ENCODE peak calls at places on chromosome 9, in eight cellular contexts. G is H1, E is HepG2, B is SK-N-SH, W is IMR-90, Y is K562, A is HCT116, U is GM12878. F is an unnamed sample.

GRCh38 chr9:73437758-73438157 is 286.1 kb downstream of the ANXA1 start:
- DNase-seq in G (no peak), E (peak; percentile 10), B (no peak), W (no peak), Y (no peak), A (peak; percentile 3), U (no peak), F (no peak)

GRCh38 chr9:90433398-90433890 is 209.2 kb downstream of the DIRAS2 start:
- DNase-seq in G (peak; percentile 88), E (no peak), B (no peak), W (no peak), Y (peak; percentile 13), A (no peak), U (no peak), F (peak; percentile 68)

GRCh38 chr9:116247791-116248343 is 94.3 kb downstream of the PAPPA start:
- DNase-seq in G (no peak), E (peak; percentile 2), B (no peak), W (no peak), Y (no peak), A (no peak), U (no peak), F (peak; percentile 40)

GRCh38 chr9:130287736-130288135 is 22.2 kb downstream of the HMCN2 start:
- DNase-seq in G (no peak), E (no peak), B (no peak), W (no peak), Y (no peak), A (no peak), U (no peak), F (no peak)

GRCh38 chr9:15711531-15712295 is 158.9 kb downstream of the CCDC171 start:
- DNase-seq in G (no peak), E (no peak), B (no peak), W (peak; percentile 25), Y (no peak), A (no peak), U (no peak), F (no peak)

GRCh38 chr9:133960568-133961129 is 31.5 kb downstream of the VAV2 start:
- DNase-seq in G (no peak), E (no peak), B (no peak), W (no peak), Y (no peak), A (no peak), U (no peak), F (no peak)

GRCh38 chr9:27400334-27400875 is 103.5 kb upstream of the EQTN start:
- DNase-seq in G (no peak), E (no peak), B (no peak), W (no peak), Y (no peak), A (no peak), U (no peak), F (no peak)

GRCh38 chr9:116149844-116150243 is 3.7 kb upstream of the PAPPA start:
- DNase-seq in G (no peak), E (no peak), B (peak; percentile 53), W (no peak), Y (peak; percentile 47), A (peak; percentile 22), U (no peak), F (peak; percentile 76)

GRCh38 chr9:86632537-86632936 is 278.3 kb upstream of the TUT7 start:
- DNase-seq in G (no peak), E (no peak), B (no peak), W (no peak), Y (no peak), A (no peak), U (no peak), F (no peak)

GRCh38 chr9:87187656-87188055 is 240.3 kb upstream of the GAS1 start:
- DNase-seq in G (no peak), E (no peak), B (no peak), W (no peak), Y (no peak), A (no peak), U (no peak), F (no peak)

GRCh38 chr9:6564370-6564769 is 81.2 kb downstream of the GLDC start:
- DNase-seq in G (no peak), E (no peak), B (no peak), W (no peak), Y (no peak), A (no peak), U (no peak), F (no peak)

GRCh38 chr9:112299514-112299913 is 33.9 kb downstream of the PTBP3 start:
- DNase-seq in G (no peak), E (peak; percentile 40), B (no peak), W (peak; percentile 60), Y (no peak), A (no peak), U (no peak), F (peak; percentile 22)

GRCh38 chr9:130129425-130130061 is 42.7 kb upstream of the NCS1 start:
- DNase-seq in G (no peak), E (no peak), B (no peak), W (peak; percentile 90), Y (no peak), A (no peak), U (no peak), F (no peak)

GRCh38 chr9:101381833-101382342 is 2.9 kb downstream of the BAAT start:
- DNase-seq in G (no peak), E (no peak), B (no peak), W (no peak), Y (no peak), A (no peak), U (no peak), F (no peak)

GRCh38 chr9:132973713-132974112 is 4.8 kb upstream of the GFI1B start:
- DNase-seq in G (no peak), E (no peak), B (peak; percentile 62), W (peak; percentile 18), Y (peak; percentile 71), A (peak; percentile 8), U (no peak), F (peak; percentile 56)

GRCh38 chr9:113373676-113374392 is 3.0 kb downstream of the HDHD3 start:
- DNase-seq in G (no peak), E (no peak), B (no peak), W (no peak), Y (no peak), A (no peak), U (no peak), F (no peak)

GRCh38 chr9:90189306-90189705 is 453.3 kb downstream of the DIRAS2 start:
- DNase-seq in G (no peak), E (no peak), B (no peak), W (no peak), Y (no peak), A (no peak), U (peak; percentile 24), F (no peak)

GRCh38 chr9:107309271-107309670 is 26.2 kb downstream of the RAD23B start:
- DNase-seq in G (no peak), E (no peak), B (no peak), W (no peak), Y (no peak), A (no peak), U (peak; percentile 25), F (no peak)

GRCh38 chr9:82252116-82252515 is 263.5 kb downstream of the SPATA31D1 start:
- DNase-seq in G (no peak), E (no peak), B (no peak), W (no peak), Y (no peak), A (no peak), U (no peak), F (no peak)

GRCh38 chr9:82242285-82242963 is 253.9 kb downstream of the SPATA31D1 start:
- DNase-seq in G (no peak), E (no peak), B (no peak), W (no peak), Y (no peak), A (no peak), U (no peak), F (no peak)

GRCh38 chr9:82247318-82247717 is 258.7 kb downstream of the SPATA31D1 start:
- DNase-seq in G (no peak), E (no peak), B (no peak), W (no peak), Y (no peak), A (no peak), U (no peak), F (no peak)
- TF ChIP-seq RAD21 in G (no peak), E (no peak), B (no peak), W (no peak), Y (no peak), A (no peak), U (no peak), F (no peak)

GRCh38 chr9:81620009-81620405 is 69.3 kb downstream of the TLE1 start:
- DNase-seq in G (no peak), E (no peak), B (no peak), W (no peak), Y (no peak), A (no peak), U (no peak), F (no peak)
- TF ChIP-seq RAD21 in G (no peak), E (no peak), B (no peak), W (no peak), Y (no peak), A (no peak), U (no peak), F (no peak)

DNA sequence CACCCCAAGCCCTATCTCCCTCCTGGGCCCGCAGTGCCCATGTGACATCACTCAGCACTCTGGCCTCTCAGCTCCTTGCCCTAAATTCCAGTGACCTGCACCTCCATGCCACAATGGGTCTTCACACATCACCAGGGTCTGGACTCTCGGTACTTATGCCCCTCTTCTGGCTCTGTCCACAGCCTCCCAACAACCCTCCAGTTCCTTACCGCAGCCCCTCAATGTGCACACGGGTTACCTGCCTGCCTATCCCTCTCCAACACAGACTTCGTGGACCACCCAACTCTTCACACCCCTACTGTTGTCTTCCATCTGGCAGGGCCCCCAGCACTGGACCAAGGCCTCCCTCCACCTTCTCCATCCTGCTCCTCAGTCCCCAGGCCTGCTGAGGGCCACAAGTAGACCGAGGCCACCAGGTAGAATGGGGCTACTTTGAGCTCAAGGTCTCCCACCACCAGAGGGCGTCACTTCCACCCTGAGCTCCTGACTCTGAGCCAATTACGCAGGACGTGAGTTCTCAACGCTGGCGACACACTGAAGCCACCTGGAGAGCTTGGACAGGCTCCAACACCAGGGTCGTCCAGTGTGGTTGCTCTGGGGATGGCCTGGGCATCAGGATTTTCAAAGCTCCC is 172.1 kb downstream of the GABBR2 start:
- DNase-seq in G (peak; percentile 15), E (peak; percentile 5), B (no peak), W (no peak), Y (peak; percentile 82), A (no peak), U (peak; percentile 4), F (no peak)
- TF ChIP-seq RAD21 in G (peak; percentile 76), E (no peak), B (no peak), W (no peak), Y (peak; percentile 58), A (peak; percentile 18), U (peak; percentile 58), F (no peak)

GRCh38 chr9:83384214-83384613 is 154.0 kb downstream of the FRMD3 start:
- DNase-seq in G (no peak), E (no peak), B (peak; percentile 42), W (no peak), Y (no peak), A (no peak), U (no peak), F (no peak)

GRCh38 chr9:83387401-83388185 is 150.6 kb downstream of the FRMD3 start:
- DNase-seq in G (no peak), E (peak; percentile 79), B (no peak), W (no peak), Y (no peak), A (no peak), U (no peak), F (no peak)

GRCh38 chr9:83382421-83382820 is 155.8 kb downstream of the FRMD3 start:
- DNase-seq in G (no peak), E (peak; percentile 18), B (no peak), W (no peak), Y (no peak), A (no peak), U (no peak), F (no peak)

GRCh38 chr9:83383034-83383433 is 155.2 kb downstream of the FRMD3 start:
- DNase-seq in G (no peak), E (no peak), B (no peak), W (no peak), Y (no peak), A (no peak), U (no peak), F (no peak)

GRCh38 chr9:83385317-83385716 is 152.9 kb downstream of the FRMD3 start:
- DNase-seq in G (no peak), E (no peak), B (no peak), W (no peak), Y (no peak), A (no peak), U (no peak), F (no peak)
- TF ChIP-seq RAD21 in G (no peak), E (no peak), B (no peak), W (no peak), Y (no peak), A (no peak), U (no peak), F (no peak)